ENCODE peak calls at places on chromosomes 6 and 20, in nine cellular contexts. One of them, this sample, is unnamed.

GRCh38 chr20:34522969-34523871 is 7.0 kb downstream of the DYNLRB1 start:
- DNase-seq in NCI-H510A: peak; percentile 44
- DNase-seq in H9: peak; percentile 84
- DNase-seq in stimulated activated CD4-positive, alpha-beta T cell treated with anti-CD3 and anti-CD28 coated beads, Interleukin-4, amount 100 ng/mL, for 1 hour: peak; percentile 56
- DNase-seq in stimulated activated CD8-positive, alpha-beta memory T cell treated with anti-CD3 and anti-CD28 coated beads, Interleukin-2, amount 100 ng/mL, for 1 hour: no peak
- DNase-seq in posterior vena cava: no peak
- DNase-seq in gastrocnemius medialis: peak; percentile 56
- DNase-seq in lung: peak; percentile 42
- DNase-seq in endothelial cell: peak; percentile 66
- DNase-seq in this sample: peak; percentile 34

GRCh38 chr6:135520781-135521180 is 23.2 kb upstream of the AHI1 start:
- DNase-seq in posterior vena cava: no peak
- DNase-seq in endothelial cell: no peak
- DNase-seq in H9: no peak
- DNase-seq in stimulated activated CD8-positive, alpha-beta memory T cell treated with anti-CD3 and anti-CD28 coated beads, Interleukin-2, amount 100 ng/mL, for 1 hour: no peak
- DNase-seq in gastrocnemius medialis: no peak
- DNase-seq in lung: no peak
- DNase-seq in stimulated activated CD4-positive, alpha-beta T cell treated with anti-CD3 and anti-CD28 coated beads, Interleukin-4, amount 100 ng/mL, for 1 hour: no peak
- DNase-seq in NCI-H510A: no peak
- DNase-seq in this sample: no peak

GRCh38 chr6:109840796-109841195 is 137.3 kb upstream of the GPR6 start:
- DNase-seq in lung: no peak
- DNase-seq in H9: no peak
- DNase-seq in endothelial cell: no peak
- DNase-seq in stimulated activated CD4-positive, alpha-beta T cell treated with anti-CD3 and anti-CD28 coated beads, Interleukin-4, amount 100 ng/mL, for 1 hour: no peak
- DNase-seq in gastrocnemius medialis: no peak
- DNase-seq in posterior vena cava: no peak
- DNase-seq in NCI-H510A: no peak
- DNase-seq in stimulated activated CD8-positive, alpha-beta memory T cell treated with anti-CD3 and anti-CD28 coated beads, Interleukin-2, amount 100 ng/mL, for 1 hour: no peak
- DNase-seq in this sample: no peak

GRCh38 chr6:157789297-157789696 is 33.7 kb upstream of the SNX9 start:
- DNase-seq in gastrocnemius medialis: no peak
- DNase-seq in lung: no peak
- DNase-seq in NCI-H510A: no peak
- DNase-seq in endothelial cell: no peak
- DNase-seq in H9: no peak
- DNase-seq in stimulated activated CD8-positive, alpha-beta memory T cell treated with anti-CD3 and anti-CD28 coated beads, Interleukin-2, amount 100 ng/mL, for 1 hour: no peak
- DNase-seq in stimulated activated CD4-positive, alpha-beta T cell treated with anti-CD3 and anti-CD28 coated beads, Interleukin-4, amount 100 ng/mL, for 1 hour: no peak
- DNase-seq in posterior vena cava: no peak
- DNase-seq in this sample: no peak

GRCh38 chr6:139436521-139437348 is 62.3 kb upstream of the CITED2 start:
- DNase-seq in stimulated activated CD4-positive, alpha-beta T cell treated with anti-CD3 and anti-CD28 coated beads, Interleukin-4, amount 100 ng/mL, for 1 hour: no peak
- DNase-seq in stimulated activated CD8-positive, alpha-beta memory T cell treated with anti-CD3 and anti-CD28 coated beads, Interleukin-2, amount 100 ng/mL, for 1 hour: no peak
- DNase-seq in gastrocnemius medialis: no peak
- DNase-seq in endothelial cell: no peak
- DNase-seq in H9: no peak
- DNase-seq in NCI-H510A: no peak
- DNase-seq in lung: no peak
- DNase-seq in posterior vena cava: no peak
- DNase-seq in this sample: no peak

GRCh38 chr6:29035951-29036350 is 9.0 kb downstream of the OR2W1 start:
- DNase-seq in endothelial cell: no peak
- DNase-seq in stimulated activated CD4-positive, alpha-beta T cell treated with anti-CD3 and anti-CD28 coated beads, Interleukin-4, amount 100 ng/mL, for 1 hour: no peak
- DNase-seq in H9: peak; percentile 51
- DNase-seq in stimulated activated CD8-positive, alpha-beta memory T cell treated with anti-CD3 and anti-CD28 coated beads, Interleukin-2, amount 100 ng/mL, for 1 hour: no peak
- DNase-seq in NCI-H510A: no peak
- DNase-seq in gastrocnemius medialis: no peak
- DNase-seq in lung: no peak
- DNase-seq in posterior vena cava: no peak
- DNase-seq in this sample: no peak

GRCh38 chr6:26400626-26401025 is 1.4 kb upstream of the BTN3A1 start:
- DNase-seq in gastrocnemius medialis: no peak
- DNase-seq in stimulated activated CD4-positive, alpha-beta T cell treated with anti-CD3 and anti-CD28 coated beads, Interleukin-4, amount 100 ng/mL, for 1 hour: no peak
- DNase-seq in lung: no peak
- DNase-seq in posterior vena cava: no peak
- DNase-seq in endothelial cell: no peak
- DNase-seq in H9: no peak
- DNase-seq in NCI-H510A: no peak
- DNase-seq in stimulated activated CD8-positive, alpha-beta memory T cell treated with anti-CD3 and anti-CD28 coated beads, Interleukin-2, amount 100 ng/mL, for 1 hour: no peak
- DNase-seq in this sample: no peak

GRCh38 chr6:25237579-25237978 is 41.6 kb upstream of the CARMIL1 start:
- DNase-seq in stimulated activated CD8-positive, alpha-beta memory T cell treated with anti-CD3 and anti-CD28 coated beads, Interleukin-2, amount 100 ng/mL, for 1 hour: no peak
- DNase-seq in endothelial cell: no peak
- DNase-seq in NCI-H510A: no peak
- DNase-seq in posterior vena cava: no peak
- DNase-seq in stimulated activated CD4-positive, alpha-beta T cell treated with anti-CD3 and anti-CD28 coated beads, Interleukin-4, amount 100 ng/mL, for 1 hour: no peak
- DNase-seq in gastrocnemius medialis: no peak
- DNase-seq in lung: no peak
- DNase-seq in H9: no peak
- DNase-seq in this sample: no peak

GRCh38 chr20:54476336-54476928 is 1.0 kb downstream of the DOK5 start:
- DNase-seq in gastrocnemius medialis: no peak
- DNase-seq in stimulated activated CD8-positive, alpha-beta memory T cell treated with anti-CD3 and anti-CD28 coated beads, Interleukin-2, amount 100 ng/mL, for 1 hour: no peak
- DNase-seq in NCI-H510A: no peak
- DNase-seq in posterior vena cava: no peak
- DNase-seq in lung: no peak
- DNase-seq in stimulated activated CD4-positive, alpha-beta T cell treated with anti-CD3 and anti-CD28 coated beads, Interleukin-4, amount 100 ng/mL, for 1 hour: no peak
- DNase-seq in H9: no peak
- DNase-seq in endothelial cell: no peak
- DNase-seq in this sample: no peak

GRCh38 chr20:32973077-32973717 is 31.0 kb downstream of the SUN5 start:
- DNase-seq in H9: no peak
- DNase-seq in posterior vena cava: no peak
- DNase-seq in stimulated activated CD8-positive, alpha-beta memory T cell treated with anti-CD3 and anti-CD28 coated beads, Interleukin-2, amount 100 ng/mL, for 1 hour: no peak
- DNase-seq in lung: no peak
- DNase-seq in endothelial cell: no peak
- DNase-seq in stimulated activated CD4-positive, alpha-beta T cell treated with anti-CD3 and anti-CD28 coated beads, Interleukin-4, amount 100 ng/mL, for 1 hour: no peak
- DNase-seq in gastrocnemius medialis: no peak
- DNase-seq in NCI-H510A: no peak
- DNase-seq in this sample: no peak

GRCh38 chr6:22448311-22448711 is 121.1 kb upstream of the HDGFL1 start:
- DNase-seq in stimulated activated CD8-positive, alpha-beta memory T cell treated with anti-CD3 and anti-CD28 coated beads, Interleukin-2, amount 100 ng/mL, for 1 hour: no peak
- DNase-seq in posterior vena cava: no peak
- DNase-seq in stimulated activated CD4-positive, alpha-beta T cell treated with anti-CD3 and anti-CD28 coated beads, Interleukin-4, amount 100 ng/mL, for 1 hour: no peak
- DNase-seq in NCI-H510A: no peak
- DNase-seq in endothelial cell: peak; percentile 6
- DNase-seq in lung: no peak
- DNase-seq in gastrocnemius medialis: no peak
- DNase-seq in H9: no peak
- DNase-seq in this sample: no peak

GRCh38 chr6:140970485-140970884 is 1162.2 kb upstream of the GJE1 start:
- DNase-seq in gastrocnemius medialis: no peak
- DNase-seq in endothelial cell: no peak
- DNase-seq in stimulated activated CD8-positive, alpha-beta memory T cell treated with anti-CD3 and anti-CD28 coated beads, Interleukin-2, amount 100 ng/mL, for 1 hour: no peak
- DNase-seq in NCI-H510A: no peak
- DNase-seq in H9: no peak
- DNase-seq in stimulated activated CD4-positive, alpha-beta T cell treated with anti-CD3 and anti-CD28 coated beads, Interleukin-4, amount 100 ng/mL, for 1 hour: no peak
- DNase-seq in lung: no peak
- DNase-seq in posterior vena cava: no peak
- DNase-seq in this sample: no peak

GRCh38 chr6:35036059-35036827 is 104.9 kb downstream of the TCP11 start:
- DNase-seq in endothelial cell: no peak
- DNase-seq in posterior vena cava: no peak
- DNase-seq in lung: peak; percentile 56
- DNase-seq in NCI-H510A: no peak
- DNase-seq in stimulated activated CD8-positive, alpha-beta memory T cell treated with anti-CD3 and anti-CD28 coated beads, Interleukin-2, amount 100 ng/mL, for 1 hour: no peak
- DNase-seq in gastrocnemius medialis: no peak
- DNase-seq in H9: no peak
- DNase-seq in stimulated activated CD4-positive, alpha-beta T cell treated with anti-CD3 and anti-CD28 coated beads, Interleukin-4, amount 100 ng/mL, for 1 hour: no peak
- DNase-seq in this sample: peak; percentile 5

GRCh38 chr6:18528084-18528743 is 141.1 kb downstream of the RNF144B start:
- DNase-seq in H9: no peak
- DNase-seq in stimulated activated CD8-positive, alpha-beta memory T cell treated with anti-CD3 and anti-CD28 coated beads, Interleukin-2, amount 100 ng/mL, for 1 hour: no peak
- DNase-seq in NCI-H510A: no peak
- DNase-seq in posterior vena cava: no peak
- DNase-seq in stimulated activated CD4-positive, alpha-beta T cell treated with anti-CD3 and anti-CD28 coated beads, Interleukin-4, amount 100 ng/mL, for 1 hour: no peak
- DNase-seq in lung: no peak
- DNase-seq in gastrocnemius medialis: no peak
- DNase-seq in endothelial cell: no peak
- DNase-seq in this sample: no peak

GRCh38 chr6:13508711-13509705 is 21.6 kb upstream of the GFOD1 start:
- DNase-seq in H9: no peak
- DNase-seq in posterior vena cava: no peak
- DNase-seq in lung: no peak
- DNase-seq in stimulated activated CD8-positive, alpha-beta memory T cell treated with anti-CD3 and anti-CD28 coated beads, Interleukin-2, amount 100 ng/mL, for 1 hour: no peak
- DNase-seq in stimulated activated CD4-positive, alpha-beta T cell treated with anti-CD3 and anti-CD28 coated beads, Interleukin-4, amount 100 ng/mL, for 1 hour: no peak
- DNase-seq in endothelial cell: no peak
- DNase-seq in NCI-H510A: no peak
- DNase-seq in gastrocnemius medialis: no peak
- DNase-seq in this sample: no peak

GRCh38 chr20:52747736-52748135 is 224.4 kb upstream of the TSHZ2 start:
- DNase-seq in gastrocnemius medialis: no peak
- DNase-seq in lung: no peak
- DNase-seq in stimulated activated CD8-positive, alpha-beta memory T cell treated with anti-CD3 and anti-CD28 coated beads, Interleukin-2, amount 100 ng/mL, for 1 hour: no peak
- DNase-seq in H9: peak; percentile 53
- DNase-seq in posterior vena cava: no peak
- DNase-seq in stimulated activated CD4-positive, alpha-beta T cell treated with anti-CD3 and anti-CD28 coated beads, Interleukin-4, amount 100 ng/mL, for 1 hour: no peak
- DNase-seq in NCI-H510A: no peak
- DNase-seq in endothelial cell: peak; percentile 23
- DNase-seq in this sample: peak; percentile 25

GRCh38 chr6:139882977-139883728 is 508.7 kb upstream of the CITED2 start:
- DNase-seq in endothelial cell: no peak
- DNase-seq in lung: no peak
- DNase-seq in gastrocnemius medialis: no peak
- DNase-seq in NCI-H510A: no peak
- DNase-seq in posterior vena cava: no peak
- DNase-seq in stimulated activated CD4-positive, alpha-beta T cell treated with anti-CD3 and anti-CD28 coated beads, Interleukin-4, amount 100 ng/mL, for 1 hour: no peak
- DNase-seq in stimulated activated CD8-positive, alpha-beta memory T cell treated with anti-CD3 and anti-CD28 coated beads, Interleukin-2, amount 100 ng/mL, for 1 hour: no peak
- DNase-seq in H9: no peak
- DNase-seq in this sample: no peak

GRCh38 chr6:3364391-3364790 is 92.5 kb downstream of the SLC22A23 start:
- DNase-seq in gastrocnemius medialis: no peak
- DNase-seq in stimulated activated CD8-positive, alpha-beta memory T cell treated with anti-CD3 and anti-CD28 coated beads, Interleukin-2, amount 100 ng/mL, for 1 hour: no peak
- DNase-seq in endothelial cell: no peak
- DNase-seq in NCI-H510A: no peak
- DNase-seq in posterior vena cava: no peak
- DNase-seq in lung: no peak
- DNase-seq in H9: no peak
- DNase-seq in stimulated activated CD4-positive, alpha-beta T cell treated with anti-CD3 and anti-CD28 coated beads, Interleukin-4, amount 100 ng/mL, for 1 hour: no peak
- DNase-seq in this sample: no peak

GRCh38 chr20:3925899-3926638 is 36.9 kb downstream of the PANK2 start:
- DNase-seq in stimulated activated CD8-positive, alpha-beta memory T cell treated with anti-CD3 and anti-CD28 coated beads, Interleukin-2, amount 100 ng/mL, for 1 hour: no peak
- DNase-seq in endothelial cell: no peak
- DNase-seq in stimulated activated CD4-positive, alpha-beta T cell treated with anti-CD3 and anti-CD28 coated beads, Interleukin-4, amount 100 ng/mL, for 1 hour: no peak
- DNase-seq in gastrocnemius medialis: no peak
- DNase-seq in H9: no peak
- DNase-seq in lung: no peak
- DNase-seq in NCI-H510A: no peak
- DNase-seq in posterior vena cava: no peak
- DNase-seq in this sample: no peak

GRCh38 chr20:53793783-53794383 is 200.2 kb upstream of the ZNF217 start:
- DNase-seq in posterior vena cava: no peak
- DNase-seq in H9: no peak
- DNase-seq in endothelial cell: no peak
- DNase-seq in gastrocnemius medialis: no peak
- DNase-seq in stimulated activated CD4-positive, alpha-beta T cell treated with anti-CD3 and anti-CD28 coated beads, Interleukin-4, amount 100 ng/mL, for 1 hour: no peak
- DNase-seq in stimulated activated CD8-positive, alpha-beta memory T cell treated with anti-CD3 and anti-CD28 coated beads, Interleukin-2, amount 100 ng/mL, for 1 hour: no peak
- DNase-seq in NCI-H510A: no peak
- DNase-seq in lung: no peak
- DNase-seq in this sample: no peak

GRCh38 chr6:154428892-154429291 is 72.3 kb upstream of the IPCEF1 start:
- DNase-seq in endothelial cell: no peak
- DNase-seq in posterior vena cava: no peak
- DNase-seq in H9: no peak
- DNase-seq in NCI-H510A: no peak
- DNase-seq in stimulated activated CD8-positive, alpha-beta memory T cell treated with anti-CD3 and anti-CD28 coated beads, Interleukin-2, amount 100 ng/mL, for 1 hour: no peak
- DNase-seq in stimulated activated CD4-positive, alpha-beta T cell treated with anti-CD3 and anti-CD28 coated beads, Interleukin-4, amount 100 ng/mL, for 1 hour: no peak
- DNase-seq in lung: no peak
- DNase-seq in gastrocnemius medialis: no peak
- DNase-seq in this sample: no peak

GRCh38 chr6:50278663-50279062 is 228.9 kb upstream of the DEFB112 start:
- DNase-seq in posterior vena cava: no peak
- DNase-seq in stimulated activated CD8-positive, alpha-beta memory T cell treated with anti-CD3 and anti-CD28 coated beads, Interleukin-2, amount 100 ng/mL, for 1 hour: no peak
- DNase-seq in gastrocnemius medialis: no peak
- DNase-seq in H9: no peak
- DNase-seq in endothelial cell: no peak
- DNase-seq in NCI-H510A: no peak
- DNase-seq in lung: no peak
- DNase-seq in stimulated activated CD4-positive, alpha-beta T cell treated with anti-CD3 and anti-CD28 coated beads, Interleukin-4, amount 100 ng/mL, for 1 hour: no peak
- DNase-seq in this sample: no peak